ENCODE peak calls at places on chromosome 1, in four cellular contexts. V is GM06990, U is skeletal muscle cell, R is H54. D is an unnamed sample.

GRCh38 chr1:12527564-12527963 is 90.4 kb downstream of the DHRS3 start:
- DNase-seq in V (no peak), U (no peak), R (no peak), D (no peak)

GRCh38 chr1:198125995-198126758 is 30.6 kb upstream of the NEK7 start:
- DNase-seq in V (no peak), U (peak), R (peak), D (no peak)

GRCh38 chr1:38589036-38589435 is 270.5 kb downstream of the RRAGC start:
- DNase-seq in V (no peak), U (no peak), R (no peak), D (no peak)

GRCh38 chr1:150626150-150626549 is 3.3 kb downstream of the ENSA start:
- DNase-seq in V (no peak), U (no peak), R (no peak), D (no peak)

GRCh38 chr1:9888886-9889285 is 21.2 kb downstream of the CTNNBIP1 start:
- DNase-seq in V (no peak), U (no peak), R (no peak), D (no peak)

GRCh38 chr1:151958959-151959358 is 34.7 kb downstream of the S100A10 start:
- DNase-seq in V (no peak), U (no peak), R (no peak), D (no peak)

GRCh38 chr1:211606327-211606913 is 27.5 kb upstream of the SLC30A1 start:
- DNase-seq in V (peak), U (no peak), R (no peak), D (no peak)

GRCh38 chr1:7553042-7553690 is 217.9 kb upstream of the VAMP3 start:
- DNase-seq in V (no peak), U (no peak), R (no peak), D (no peak)

GRCh38 chr1:64525116-64525686 is 55.3 kb downstream of the CACHD1 start:
- DNase-seq in V (no peak), U (no peak), R (no peak), D (no peak)

GRCh38 chr1:23745515-23745914 is 2.2 kb downstream of the ELOA start:
- DNase-seq in V (no peak), U (no peak), R (peak), D (peak)

GRCh38 chr1:41847011-41847410 is 71.7 kb downstream of the HIVEP3 start:
- DNase-seq in V (no peak), U (no peak), R (no peak), D (no peak)

GRCh38 chr1:230308039-230308438 is 118.1 kb downstream of the PGBD5 start:
- DNase-seq in V (no peak), U (peak), R (peak), D (no peak)

GRCh38 chr1:54028306-54029251 is 10.6 kb upstream of the LDLRAD1 start:
- DNase-seq in V (no peak), U (no peak), R (no peak), D (no peak)

GRCh38 chr1:215891673-215892072 is 324.6 kb downstream of the KCTD3 start:
- DNase-seq in V (no peak), U (no peak), R (no peak), D (no peak)

GRCh38 chr1:216293673-216294072 is 129.6 kb downstream of the USH2A start:
- DNase-seq in V (no peak), U (peak), R (no peak), D (no peak)

GRCh38 chr1:229139320-229139719 is 131.6 kb upstream of the RAB4A start:
- DNase-seq in V (no peak), U (no peak), R (no peak), D (peak)

GRCh38 chr1:33653226-33653625 is 180.8 kb downstream of the ZSCAN20 start:
- DNase-seq in V (no peak), U (no peak), R (no peak), D (no peak)

GRCh38 chr1:12851779-12852178 is 3.3 kb upstream of the HNRNPCL1 start:
- DNase-seq in V (no peak), U (no peak), R (peak), D (no peak)

GRCh38 chr1:232611834-232612233 is 18.1 kb downstream of the SIPA1L2 start:
- DNase-seq in V (no peak), U (no peak), R (no peak), D (no peak)

GRCh38 chr1:83883979-83884378 is 115.0 kb downstream of the TTLL7 start:
- DNase-seq in V (no peak), U (no peak), R (no peak), D (no peak)

GRCh38 chr1:212490276-212490675 is 57.6 kb downstream of the NENF start:
- DNase-seq in V (no peak), U (no peak), R (no peak), D (no peak)

GRCh38 chr1:28111157-28111556 is 22.7 kb upstream of the EYA3 start:
- DNase-seq in V (peak), U (no peak), R (no peak), D (peak)

GRCh38 chr1:33365560-33365997 is 44.7 kb upstream of the A3GALT2 start:
- DNase-seq in V (no peak), U (no peak), R (no peak), D (no peak)

GRCh38 chr1:157597959-157598667 is at the start of gene FCRL4:
- DNase-seq in V (peak), U (no peak), R (no peak), D (no peak)

GRCh38 chr1:10424034-10424433 is 6.2 kb upstream of the CENPS start:
- DNase-seq in V (no peak), U (no peak), R (no peak), D (no peak)

GRCh38 chr1:174692313-174692712 is 244.5 kb downstream of the GPR52 start:
- DNase-seq in V (no peak), U (peak), R (peak), D (no peak)

GRCh38 chr1:98201640-98202039 is 280.8 kb upstream of the DPYD start:
- DNase-seq in V (no peak), U (peak), R (no peak), D (no peak)

GRCh38 chr1:210200090-210200736 is 32.4 kb upstream of the SERTAD4 start:
- DNase-seq in V (no peak), U (no peak), R (no peak), D (no peak)

GRCh38 chr1:216207154-216207553 is 216.1 kb downstream of the USH2A start:
- DNase-seq in V (no peak), U (no peak), R (no peak), D (no peak)

GRCh38 chr1:41679994-41680393 is 195.5 kb upstream of the EDN2 start:
- DNase-seq in V (no peak), U (no peak), R (no peak), D (no peak)

D was measured in GM13977.